ENCODE peak calls at places on chromosomes 6 and 20, in ten cellular contexts. One of them, this sample, is unnamed.

GRCh38 chr6:109891924-109892323 is 86.2 kb upstream of the GPR6 start:
- DNase-seq in BE2C: no peak
- DNase-seq in spleen: no peak
- DNase-seq in astrocyte: no peak
- DNase-seq in K562: no peak
- DNase-seq in right atrium auricular region: no peak
- DNase-seq in heart right ventricle: no peak
- DNase-seq in AG10803: no peak
- DNase-seq in astrocyte of the cerebellum: no peak
- DNase-seq in AG09309: no peak
- DNase-seq in this sample: no peak

GRCh38 chr6:97186416-97186999 is 96.5 kb downstream of the MMS22L start:
- DNase-seq in spleen: peak
- DNase-seq in BE2C: peak
- DNase-seq in astrocyte of the cerebellum: peak
- DNase-seq in heart right ventricle: peak
- DNase-seq in K562: peak
- DNase-seq in AG10803: peak
- DNase-seq in astrocyte: no peak
- DNase-seq in AG09309: peak
- DNase-seq in right atrium auricular region: peak
- DNase-seq in this sample: peak

GRCh38 chr6:158086054-158086705 is 81.9 kb downstream of the SERAC1 start:
- DNase-seq in right atrium auricular region: no peak
- DNase-seq in BE2C: no peak
- DNase-seq in astrocyte of the cerebellum: peak
- DNase-seq in astrocyte: peak
- DNase-seq in spleen: no peak
- DNase-seq in K562: no peak
- DNase-seq in AG09309: peak
- DNase-seq in heart right ventricle: no peak
- DNase-seq in AG10803: peak
- DNase-seq in this sample: no peak

GRCh38 chr20:3251806-3252205 is 12.8 kb upstream of the SLC4A11 start:
- DNase-seq in AG09309: no peak
- DNase-seq in K562: no peak
- DNase-seq in astrocyte of the cerebellum: peak
- DNase-seq in spleen: no peak
- DNase-seq in heart right ventricle: no peak
- DNase-seq in AG10803: peak
- DNase-seq in BE2C: no peak
- DNase-seq in astrocyte: peak
- DNase-seq in right atrium auricular region: no peak
- DNase-seq in this sample: no peak

GRCh38 chr6:37204014-37204751 is 34.2 kb downstream of the PIM1 start:
- DNase-seq in AG10803: peak
- DNase-seq in spleen: no peak
- DNase-seq in AG09309: no peak
- DNase-seq in heart right ventricle: no peak
- DNase-seq in astrocyte of the cerebellum: peak
- DNase-seq in right atrium auricular region: no peak
- DNase-seq in BE2C: no peak
- DNase-seq in K562: peak
- DNase-seq in astrocyte: peak
- DNase-seq in this sample: no peak

GRCh38 chr20:43749734-43750294 is 23.0 kb upstream of the GTSF1L start:
- DNase-seq in AG09309: no peak
- DNase-seq in spleen: peak
- DNase-seq in BE2C: peak
- DNase-seq in astrocyte: no peak
- DNase-seq in K562: peak
- DNase-seq in AG10803: peak
- DNase-seq in heart right ventricle: peak
- DNase-seq in astrocyte of the cerebellum: no peak
- DNase-seq in right atrium auricular region: peak
- DNase-seq in this sample: no peak

GRCh38 chr20:58792426-58792825 is 58.3 kb downstream of the GNAS-AS1 start:
- DNase-seq in heart right ventricle: no peak
- DNase-seq in spleen: no peak
- DNase-seq in K562: no peak
- DNase-seq in AG10803: no peak
- DNase-seq in BE2C: no peak
- DNase-seq in right atrium auricular region: no peak
- DNase-seq in astrocyte: no peak
- DNase-seq in AG09309: no peak
- DNase-seq in astrocyte of the cerebellum: no peak
- DNase-seq in this sample: no peak

GRCh38 chr20:32456869-32457421 is 98.8 kb downstream of the ASXL1 start:
- DNase-seq in heart right ventricle: peak
- DNase-seq in AG09309: no peak
- DNase-seq in BE2C: peak
- DNase-seq in AG10803: peak
- DNase-seq in astrocyte of the cerebellum: no peak
- DNase-seq in astrocyte: no peak
- DNase-seq in spleen: no peak
- DNase-seq in right atrium auricular region: no peak
- DNase-seq in K562: no peak
- DNase-seq in this sample: no peak

GRCh38 chr20:17228624-17229061 is 1.8 kb downstream of the PCSK2 start:
- DNase-seq in right atrium auricular region: no peak
- DNase-seq in BE2C: peak
- DNase-seq in astrocyte of the cerebellum: no peak
- DNase-seq in astrocyte: no peak
- DNase-seq in AG09309: no peak
- DNase-seq in heart right ventricle: peak
- DNase-seq in K562: peak
- DNase-seq in spleen: peak
- DNase-seq in AG10803: no peak
- DNase-seq in this sample: no peak

GRCh38 chr20:45904583-45905504 is 7.1 kb downstream of the PLTP start:
- DNase-seq in astrocyte of the cerebellum: no peak
- DNase-seq in right atrium auricular region: no peak
- DNase-seq in K562: no peak
- DNase-seq in BE2C: no peak
- DNase-seq in spleen: no peak
- DNase-seq in astrocyte: no peak
- DNase-seq in heart right ventricle: no peak
- DNase-seq in AG09309: no peak
- DNase-seq in AG10803: no peak
- DNase-seq in this sample: no peak

GRCh38 chr20:63586797-63587196 is 12.8 kb upstream of the HELZ2 start:
- DNase-seq in K562: no peak
- DNase-seq in AG10803: no peak
- DNase-seq in BE2C: no peak
- DNase-seq in astrocyte of the cerebellum: no peak
- DNase-seq in spleen: no peak
- DNase-seq in heart right ventricle: no peak
- DNase-seq in right atrium auricular region: no peak
- DNase-seq in AG09309: no peak
- DNase-seq in astrocyte: no peak
- DNase-seq in this sample: no peak

GRCh38 chr6:105459049-105459448 is 56.2 kb upstream of the PREP start:
- DNase-seq in AG09309: no peak
- DNase-seq in astrocyte of the cerebellum: no peak
- DNase-seq in spleen: no peak
- DNase-seq in AG10803: no peak
- DNase-seq in BE2C: no peak
- DNase-seq in heart right ventricle: no peak
- DNase-seq in K562: no peak
- DNase-seq in astrocyte: peak
- DNase-seq in right atrium auricular region: no peak
- DNase-seq in this sample: peak

GRCh38 chr20:61688411-61688810 is 377.3 kb downstream of the TAF4 start:
- DNase-seq in K562: no peak
- DNase-seq in spleen: no peak
- DNase-seq in AG09309: no peak
- DNase-seq in BE2C: no peak
- DNase-seq in AG10803: no peak
- DNase-seq in right atrium auricular region: no peak
- DNase-seq in astrocyte of the cerebellum: no peak
- DNase-seq in astrocyte: no peak
- DNase-seq in heart right ventricle: no peak
- DNase-seq in this sample: no peak

GRCh38 chr20:32382102-32382950 is 24.2 kb downstream of the ASXL1 start:
- DNase-seq in spleen: no peak
- DNase-seq in AG09309: no peak
- DNase-seq in K562: no peak
- DNase-seq in heart right ventricle: no peak
- DNase-seq in BE2C: no peak
- DNase-seq in astrocyte: no peak
- DNase-seq in astrocyte of the cerebellum: no peak
- DNase-seq in right atrium auricular region: no peak
- DNase-seq in AG10803: no peak
- DNase-seq in this sample: no peak

GRCh38 chr6:132813173-132813856 is 1.1 kb upstream of the RPS12 start:
- DNase-seq in AG10803: peak
- DNase-seq in BE2C: no peak
- DNase-seq in AG09309: no peak
- DNase-seq in astrocyte: no peak
- DNase-seq in astrocyte of the cerebellum: no peak
- DNase-seq in right atrium auricular region: peak
- DNase-seq in spleen: peak
- DNase-seq in heart right ventricle: peak
- DNase-seq in K562: peak
- DNase-seq in this sample: peak
- H3K4me3 ChIP-seq in AG10803: peak
- H3K4me3 ChIP-seq in BE2C: peak
- H3K4me3 ChIP-seq in AG09309: peak
- H3K4me3 ChIP-seq in astrocyte: peak
- H3K4me3 ChIP-seq in astrocyte of the cerebellum: peak
- H3K4me3 ChIP-seq in right atrium auricular region: peak
- H3K4me3 ChIP-seq in spleen: peak
- H3K4me3 ChIP-seq in heart right ventricle: peak
- H3K4me3 ChIP-seq in K562: peak
- H3K4me3 ChIP-seq in this sample: peak

GRCh38 chr20:26163890-26164289 is 467.2 kb upstream of the ZNF337 start:
- DNase-seq in K562: no peak
- DNase-seq in astrocyte: peak
- DNase-seq in AG09309: peak
- DNase-seq in AG10803: peak
- DNase-seq in spleen: no peak
- DNase-seq in astrocyte of the cerebellum: peak
- DNase-seq in heart right ventricle: no peak
- DNase-seq in right atrium auricular region: no peak
- DNase-seq in BE2C: no peak
- DNase-seq in this sample: no peak

GRCh38 chr20:26169506-26169905 is 472.9 kb upstream of the ZNF337 start:
- DNase-seq in heart right ventricle: no peak
- DNase-seq in BE2C: no peak
- DNase-seq in spleen: no peak
- DNase-seq in astrocyte of the cerebellum: no peak
- DNase-seq in AG09309: peak
- DNase-seq in astrocyte: peak
- DNase-seq in right atrium auricular region: no peak
- DNase-seq in K562: no peak
- DNase-seq in AG10803: peak
- DNase-seq in this sample: no peak

GRCh38 chr20:26167499-26167898 is 470.8 kb upstream of the ZNF337 start:
- DNase-seq in AG09309: no peak
- DNase-seq in BE2C: no peak
- DNase-seq in heart right ventricle: no peak
- DNase-seq in K562: no peak
- DNase-seq in spleen: no peak
- DNase-seq in AG10803: peak
- DNase-seq in astrocyte: peak
- DNase-seq in astrocyte of the cerebellum: peak
- DNase-seq in right atrium auricular region: no peak
- DNase-seq in this sample: no peak
- TF ChIP-seq CTCF in AG09309: no peak
- TF ChIP-seq CTCF in BE2C: no peak
- TF ChIP-seq CTCF in heart right ventricle: no peak
- TF ChIP-seq CTCF in K562: no peak
- TF ChIP-seq CTCF in spleen: no peak
- TF ChIP-seq CTCF in AG10803: no peak
- TF ChIP-seq CTCF in astrocyte: no peak
- TF ChIP-seq CTCF in astrocyte of the cerebellum: no peak
- TF ChIP-seq CTCF in right atrium auricular region: no peak
- TF ChIP-seq CTCF in this sample: no peak

DNA sequence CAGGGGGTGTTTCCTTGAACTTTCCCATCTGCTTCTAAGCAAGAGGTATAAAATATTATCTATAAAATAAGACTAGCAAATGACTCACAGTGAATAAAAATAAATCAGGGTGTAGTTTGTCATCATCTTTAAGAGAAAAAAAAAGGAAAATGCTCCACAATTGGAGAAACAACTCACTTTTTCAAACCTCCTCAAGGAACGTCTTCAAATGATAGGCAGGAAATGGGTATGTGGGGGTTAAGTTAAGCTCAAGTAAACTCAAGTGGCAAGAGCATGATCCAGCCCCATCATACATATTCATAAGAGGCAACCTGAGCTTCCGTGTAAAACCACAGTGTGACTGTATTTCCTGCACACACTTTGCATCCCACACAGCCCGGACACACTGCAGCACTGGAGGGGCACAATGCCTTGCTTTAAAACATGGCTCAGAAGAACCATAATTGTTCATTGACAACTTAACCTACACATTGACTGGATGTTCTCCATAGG is 58.5 kb upstream of the CEP85L start:
- DNase-seq in BE2C: no peak
- DNase-seq in spleen: peak
- DNase-seq in astrocyte: peak
- DNase-seq in K562: peak
- DNase-seq in AG10803: peak
- DNase-seq in AG09309: peak
- DNase-seq in right atrium auricular region: no peak
- DNase-seq in astrocyte of the cerebellum: peak
- DNase-seq in heart right ventricle: no peak
- DNase-seq in this sample: peak
- H3K4me3 ChIP-seq in BE2C: peak
- H3K4me3 ChIP-seq in spleen: peak
- H3K4me3 ChIP-seq in astrocyte: peak
- H3K4me3 ChIP-seq in K562: peak
- H3K4me3 ChIP-seq in AG10803: peak
- H3K4me3 ChIP-seq in AG09309: no peak
- H3K4me3 ChIP-seq in right atrium auricular region: no peak
- H3K4me3 ChIP-seq in astrocyte of the cerebellum: peak
- H3K4me3 ChIP-seq in heart right ventricle: no peak
- H3K4me3 ChIP-seq in this sample: peak

DNA sequence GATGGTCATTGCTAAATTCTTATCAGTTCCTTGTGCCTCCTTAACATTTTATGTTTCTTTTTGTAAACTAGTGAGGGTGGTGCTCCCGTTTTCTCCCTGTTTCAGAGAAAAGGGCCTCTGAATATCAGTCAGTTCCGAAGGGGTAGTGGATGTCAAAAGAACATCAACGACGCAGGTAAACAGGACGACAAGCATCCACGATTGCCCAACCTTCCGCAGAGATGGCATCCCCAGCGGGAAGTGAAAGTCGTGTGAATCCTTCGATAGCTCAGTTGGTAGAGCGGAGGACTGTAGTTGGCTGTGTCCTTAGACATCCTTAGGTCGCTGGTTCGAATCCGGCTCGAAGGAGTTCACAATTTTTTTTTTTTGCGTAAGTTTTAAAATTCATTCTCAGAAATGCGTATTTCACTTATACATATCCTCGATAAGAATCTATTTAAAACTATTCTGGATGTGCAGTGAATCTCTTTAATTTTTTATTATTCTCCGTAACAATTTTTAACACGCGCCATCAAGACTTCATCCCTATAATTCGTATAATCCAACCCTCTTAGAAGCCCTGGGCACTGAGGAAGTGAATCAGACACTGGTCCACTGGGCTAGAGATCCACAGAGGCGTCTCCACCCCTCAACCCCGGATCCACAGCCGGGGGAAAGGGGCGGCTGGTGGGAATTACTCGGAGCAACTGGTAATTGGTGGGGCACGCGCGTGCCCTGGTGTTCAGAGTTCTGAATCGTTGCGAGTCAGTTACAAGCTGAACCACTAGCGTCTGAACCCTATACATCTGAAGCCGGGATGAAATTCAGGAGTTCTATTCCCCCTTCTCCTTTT is 27.9 kb upstream of the ABT1 start:
- DNase-seq in astrocyte of the cerebellum: peak
- DNase-seq in right atrium auricular region: peak
- DNase-seq in AG10803: peak
- DNase-seq in astrocyte: peak
- DNase-seq in K562: peak
- DNase-seq in BE2C: peak
- DNase-seq in AG09309: no peak
- DNase-seq in heart right ventricle: peak
- DNase-seq in spleen: peak
- DNase-seq in this sample: peak
- TF ChIP-seq CTCF in astrocyte of the cerebellum: peak
- TF ChIP-seq CTCF in right atrium auricular region: no peak
- TF ChIP-seq CTCF in AG10803: peak
- TF ChIP-seq CTCF in astrocyte: no peak
- TF ChIP-seq CTCF in K562: peak
- TF ChIP-seq CTCF in BE2C: peak
- TF ChIP-seq CTCF in AG09309: peak
- TF ChIP-seq CTCF in heart right ventricle: peak
- TF ChIP-seq CTCF in spleen: no peak
- TF ChIP-seq CTCF in this sample: no peak

This sample was measured in GM12864.